ENCODE peak calls at places on chromosomes 2 and 18, in five cellular contexts. G is COR-L47; R is HT1080; M is stimulated activated CD4-positive, alpha-beta T cell treated with anti-CD3 and anti-CD28 coated beads, Interleukin-1b, Interleukin-23, amount 100 ng/mL, for 48 hours; W is activated B cell treated with CpG ODN at 0.5 μM for 24 hours. N is an unnamed sample.
A peak's percentile ranks its signal among the peaks of the same experiment; 100 is the strongest.

GRCh38 chr2:6228251-6228650 is 536.1 kb downstream of the SOX11 start:
- DNase-seq in G (no peak), R (no peak), M (no peak), W (no peak), N (no peak)

GRCh38 chr2:232231514-232231913 is 147.0 kb upstream of the ALPP start:
- DNase-seq in R (no peak), W (no peak), M (no peak), G (no peak), N (no peak)

GRCh38 chr2:99337931-99338580 is 867 bp downstream of the EIF5B start:
- DNase-seq in G (no peak), M (no peak), W (no peak), R (peak; percentile 15), N (no peak)

GRCh38 chr2:16662440-16662839 is 3.2 kb downstream of the CYRIA start:
- DNase-seq in R (peak; percentile 89), M (no peak), G (no peak), W (no peak), N (no peak)

GRCh38 chr2:192140236-192140839 is 54.4 kb downstream of the TMEFF2 start:
- DNase-seq in G (no peak), M (no peak), W (no peak), R (no peak), N (no peak)

GRCh38 chr2:1207962-1208510 is 205.2 kb upstream of the TPO start:
- DNase-seq in M (no peak), R (no peak), G (no peak), W (no peak), N (no peak)

GRCh38 chr2:133993160-133993559 is 260.7 kb upstream of the MGAT5 start:
- DNase-seq in W (no peak), R (no peak), M (no peak), G (no peak), N (no peak)

GRCh38 chr2:109432421-109432820 is 181.3 kb downstream of the SEPTIN10 start:
- DNase-seq in R (no peak), G (no peak), M (no peak), W (no peak), N (no peak)

GRCh38 chr18:26777316-26778053 is 88.0 kb downstream of the AQP4 start:
- DNase-seq in G (no peak), M (no peak), R (peak; percentile 18), W (no peak), N (no peak)

GRCh38 chr18:79555885-79556284 is 123.7 kb upstream of the CTDP1 start:
- DNase-seq in M (no peak), W (no peak), R (no peak), G (no peak), N (no peak)

GRCh38 chr2:164456599-164456998 is 164.7 kb downstream of the GRB14 start:
- DNase-seq in M (no peak), W (no peak), R (no peak), G (peak; percentile 97), N (no peak)

GRCh38 chr2:170332676-170333402 is 154.9 kb downstream of the MYO3B start:
- DNase-seq in G (peak; percentile 88), W (no peak), R (no peak), M (no peak), N (no peak)

GRCh38 chr2:54772531-54772930 is 49.1 kb downstream of the EML6 start:
- DNase-seq in M (no peak), G (no peak), W (no peak), R (peak; percentile 74), N (no peak)

GRCh38 chr18:51110073-51110797 is 80.2 kb downstream of the SMAD4 start:
- DNase-seq in M (peak; percentile 74), G (peak; percentile 25), W (peak; percentile 67), R (peak; percentile 48), N (peak; percentile 94)

GRCh38 chr2:177165103-177165583 is 47.5 kb upstream of the HNRNPA3 start:
- DNase-seq in G (no peak), W (no peak), M (no peak), R (peak; percentile 52), N (peak; percentile 51)

GRCh38 chr2:28325567-28326468 is 66.8 kb upstream of the FOSL2 start:
- DNase-seq in G (peak; percentile 81), M (no peak), R (peak; percentile 61), W (no peak), N (no peak)

GRCh38 chr2:37350917-37351316 is 6.5 kb downstream of the QPCT start:
- DNase-seq in W (no peak), G (no peak), R (no peak), M (no peak), N (no peak)

GRCh38 chr18:58761241-58761969 is 90.1 kb downstream of the MALT1 start:
- DNase-seq in G (no peak), R (no peak), W (no peak), M (no peak), N (no peak)

GRCh38 chr2:10993001-10993481 is 81.3 kb downstream of the KCNF1 start:
- DNase-seq in M (no peak), G (no peak), R (peak; percentile 26), W (no peak), N (peak; percentile 82)

GRCh38 chr2:46870051-46870839 is 45.4 kb downstream of the MCFD2 start:
- DNase-seq in R (no peak), W (no peak), G (no peak), M (no peak), N (peak; percentile 49)

GRCh38 chr18:78145096-78145495 is 834.5 kb upstream of the SALL3 start:
- DNase-seq in R (no peak), W (no peak), G (no peak), M (no peak), N (no peak)

GRCh38 chr2:209305746-209306196 is 118.1 kb upstream of the MAP2 start:
- DNase-seq in R (no peak), M (no peak), G (no peak), W (no peak), N (no peak)

GRCh38 chr2:64857581-64858471 is 131.4 kb upstream of the SLC1A4 start:
- DNase-seq in W (no peak), R (no peak), M (no peak), G (no peak), N (no peak)

GRCh38 chr18:12883003-12883683 is 894 bp downstream of the PTPN2 start:
- DNase-seq in M (peak; percentile 16), G (no peak), W (no peak), R (no peak), N (peak; percentile 73)

GRCh38 chr2:134431837-134432437 is 178.1 kb downstream of the MGAT5 start:
- DNase-seq in G (no peak), W (no peak), R (peak; percentile 70), M (no peak), N (no peak)

GRCh38 chr2:226647626-226648518 is 151.7 kb downstream of the IRS1 start:
- DNase-seq in M (no peak), R (no peak), W (no peak), G (no peak), N (no peak)

GRCh38 chr2:28366496-28367282 is 26.0 kb upstream of the FOSL2 start:
- DNase-seq in W (no peak), G (no peak), M (peak; percentile 53), R (peak; percentile 30), N (no peak)

N was measured in AG20443.